ENCODE peak calls at places on chromosomes 11 and 22, in ten cellular contexts. A is ovary, E is uterus, X is A549, Q is right lobe of liver, H is suprapubic skin, M is IMR-90, L is transverse colon, U is stomach, I is spleen. W is an unnamed sample. For H3K4me1, the result is how much of the 10 kb centered on the place peaks cover.

GRCh38 chr22:45082795-45083194 is 73.0 kb upstream of the PHF21B start:
- DNase-seq in A (no peak), E (no peak), X (no peak), Q (no peak), H (no peak), M (no peak), L (no peak), U (no peak), I (no peak), W (no peak)

GRCh38 chr22:26679003-26679629 is 21.7 kb downstream of the MIAT start:
- DNase-seq in A (peak), E (peak), X (peak), Q (peak), H (peak), M (peak), L (peak), U (peak), I (peak), W (peak)

GRCh38 chr11:62611705-62612365 is 740 bp downstream of the EML3 start:
- DNase-seq in A (peak), E (peak), X (peak), Q (no peak), H (no peak), M (peak), L (peak), U (peak), I (peak), W (no peak)

GRCh38 chr11:130042093-130042591 is 27.6 kb upstream of the APLP2 start:
- DNase-seq in A (no peak), E (no peak), X (peak), Q (no peak), H (no peak), M (peak), L (no peak), U (no peak), I (no peak), W (no peak)

GRCh38 chr11:126424471-126425039 is 69.1 kb downstream of the ST3GAL4 start:
- DNase-seq in A (peak), E (no peak), X (no peak), Q (no peak), H (no peak), M (no peak), L (no peak), U (no peak), I (peak), W (no peak)

GRCh38 chr11:8757533-8757932 is 74.9 kb downstream of the RPL27A start:
- DNase-seq in A (no peak), E (no peak), X (no peak), Q (no peak), H (no peak), M (no peak), L (no peak), U (no peak), I (no peak), W (no peak)

GRCh38 chr11:67999704-68000103 is 4.2 kb downstream of the UNC93B1 start:
- DNase-seq in A (no peak), E (no peak), X (no peak), Q (no peak), H (no peak), M (no peak), L (no peak), U (no peak), I (no peak), W (no peak)

GRCh38 chr11:43577566-43578264 is 102.8 kb upstream of the HSD17B12 start:
- DNase-seq in A (no peak), E (no peak), X (no peak), Q (no peak), H (no peak), M (no peak), L (no peak), U (no peak), I (no peak), W (no peak)

GRCh38 chr11:92657226-92657625 is 312.2 kb upstream of the MTNR1B start:
- DNase-seq in A (no peak), E (no peak), X (no peak), Q (no peak), H (no peak), M (no peak), L (no peak), U (no peak), I (no peak), W (no peak)

DNA sequence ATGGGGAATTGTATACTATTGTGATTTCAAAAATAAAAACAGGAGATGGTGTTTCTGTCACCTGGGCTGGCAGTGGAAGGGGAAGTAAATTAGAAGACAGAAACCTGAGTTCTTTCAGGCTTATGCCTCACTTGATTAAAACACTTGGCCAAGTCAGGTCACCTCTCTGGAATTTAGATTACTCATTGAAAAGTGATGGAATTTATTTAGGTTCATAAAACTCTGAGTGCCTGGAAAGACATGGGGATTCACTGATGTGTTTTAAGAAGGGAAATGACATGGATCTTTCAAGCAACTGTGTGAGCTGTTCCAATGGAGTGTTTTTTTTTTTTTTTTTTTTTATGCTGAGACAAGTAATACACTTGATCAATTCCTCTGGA is 400.1 kb downstream of the TMEM135 start:
- DNase-seq in A (no peak), E (no peak), X (no peak), Q (no peak), H (no peak), M (peak), L (no peak), U (no peak), I (no peak), W (no peak)
- TF ChIP-seq POLR2A in A (no peak), E (no peak), X (no peak), Q (no peak), H (no peak), M (no peak), L (no peak), U (no peak), I (no peak), W (no peak)

DNA sequence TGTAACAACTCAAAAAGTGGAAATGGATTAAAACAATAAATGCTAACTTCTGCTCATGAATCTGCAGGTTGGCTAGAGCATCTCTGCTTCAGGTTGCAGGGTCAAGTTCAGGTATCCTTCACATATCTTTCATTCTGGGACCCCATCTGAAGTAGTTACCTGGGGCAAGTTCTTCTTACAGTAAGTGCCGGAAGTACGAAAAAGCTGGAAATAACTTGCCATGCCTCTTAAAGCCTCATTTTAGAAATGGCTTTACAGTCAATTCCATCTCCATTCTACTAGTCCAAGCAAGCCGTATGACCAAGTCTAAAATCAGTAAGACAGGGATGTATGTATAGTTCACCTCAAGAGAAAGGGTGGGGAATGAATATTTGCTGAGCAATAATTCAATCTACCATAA is 93.7 kb downstream of the FCHSD2 start:
- DNase-seq in A (no peak), E (no peak), X (no peak), Q (no peak), H (no peak), M (no peak), L (no peak), U (no peak), I (no peak), W (no peak)
- H3K4me1 ChIP-seq in A (under half), E (under half), X (under half), Q (under half), H (under half), M (under half), L (under half), U (under half), I (under half), W (under half)

GRCh38 chr11:37317803-37318202 is 719.8 kb upstream of the RAG2 start:
- DNase-seq in A (no peak), E (no peak), X (no peak), Q (no peak), H (no peak), M (no peak), L (no peak), U (no peak), I (no peak), W (no peak)

DNA sequence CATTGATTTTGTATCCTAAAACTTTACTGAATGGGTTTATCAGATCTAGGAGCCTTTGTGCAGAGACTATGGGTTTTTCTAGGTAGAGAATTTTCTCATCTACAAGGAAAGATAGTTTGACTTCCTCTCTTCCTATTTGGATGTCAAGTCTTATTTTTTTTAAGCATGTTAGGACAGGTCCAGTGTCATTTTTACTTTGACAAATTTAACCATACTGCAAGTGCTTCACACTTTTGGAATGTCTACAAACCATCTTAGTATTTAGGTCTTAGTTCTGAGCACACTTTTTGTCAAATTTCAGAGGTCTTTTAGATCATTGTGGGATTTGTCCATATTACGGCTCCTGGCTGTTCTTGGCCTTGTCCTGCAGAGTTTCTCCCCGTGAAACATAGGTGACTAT is 715.2 kb upstream of the RAG2 start:
- DNase-seq in A (no peak), E (no peak), X (no peak), Q (no peak), H (no peak), M (no peak), L (no peak), U (no peak), I (no peak), W (no peak)
- TF ChIP-seq POLR2A in A (no peak), E (no peak), X (no peak), Q (no peak), H (no peak), M (no peak), L (no peak), U (no peak), I (no peak), W (no peak)

DNA sequence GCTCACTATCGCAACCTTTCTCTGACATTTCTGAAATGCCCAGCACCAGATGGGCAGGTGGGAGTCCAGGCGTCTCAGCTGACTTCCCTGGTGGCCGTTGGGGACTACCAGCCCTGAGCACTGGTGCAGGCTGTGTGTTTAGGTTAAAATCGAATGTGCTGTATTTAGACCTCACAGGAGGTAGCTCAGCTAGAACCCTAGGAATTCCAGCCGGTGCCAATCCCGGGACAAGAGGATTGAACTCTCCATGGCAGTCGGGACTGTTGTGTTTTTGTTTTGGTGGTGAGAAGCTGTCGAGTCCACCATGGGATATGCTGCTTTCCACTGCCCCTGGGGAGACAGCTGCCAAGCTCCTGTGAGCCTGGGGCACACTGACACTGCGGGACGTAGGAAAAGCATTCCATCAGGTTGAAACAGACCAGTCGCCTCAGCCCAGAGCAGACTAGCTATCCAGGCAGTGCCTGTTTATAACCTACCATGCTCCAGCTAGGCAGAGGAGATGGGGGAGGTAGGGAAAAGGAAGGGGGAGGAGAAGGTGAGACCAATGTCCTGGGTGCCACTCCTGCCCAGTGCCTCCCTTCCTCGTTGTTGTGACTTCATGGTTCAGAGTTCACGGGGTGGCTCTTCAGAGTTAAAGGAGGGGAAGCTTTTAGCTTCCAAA is 52.9 kb downstream of the MICAL2 start:
- DNase-seq in A (peak), E (peak), X (no peak), Q (no peak), H (no peak), M (peak), L (peak), U (no peak), I (no peak), W (no peak)
- H3K4me1 ChIP-seq in A (under half), E (under half), X (half or more), Q (under half), H (under half), M (half or more), L (half or more), U (half or more), I (under half), W (under half)

GRCh38 chr22:41094036-41094435 is 1.6 kb downstream of the EP300 start:
- DNase-seq in A (no peak), E (no peak), X (no peak), Q (no peak), H (no peak), M (peak), L (peak), U (no peak), I (no peak), W (no peak)

GRCh38 chr22:41092023-41092817 is at the start of gene EP300:
- DNase-seq in A (peak), E (peak), X (peak), Q (peak), H (peak), M (peak), L (peak), U (peak), I (peak), W (peak)

GRCh38 chr22:41096391-41096790 is 4.0 kb downstream of the EP300 start:
- DNase-seq in A (no peak), E (no peak), X (no peak), Q (no peak), H (no peak), M (no peak), L (no peak), U (no peak), I (no peak), W (no peak)

GRCh38 chr22:41092847-41093371 is 517 bp downstream of the EP300 start:
- DNase-seq in A (peak), E (peak), X (peak), Q (no peak), H (peak), M (peak), L (peak), U (peak), I (peak), W (peak)

GRCh38 chr22:41091139-41092022 is 1.0 kb upstream of the EP300 start:
- DNase-seq in A (peak), E (peak), X (peak), Q (peak), H (peak), M (peak), L (peak), U (peak), I (peak), W (peak)
- TF ChIP-seq POLR2A in A (peak), E (peak), X (peak), Q (peak), H (peak), M (peak), L (peak), U (no peak), I (peak), W (peak)

GRCh38 chr11:14448229-14448628 is 51.4 kb downstream of the COPB1 start:
- DNase-seq in A (no peak), E (no peak), X (no peak), Q (no peak), H (no peak), M (no peak), L (no peak), U (no peak), I (no peak), W (no peak)

GRCh38 chr11:14443642-14444041 is 56.0 kb downstream of the COPB1 start:
- DNase-seq in A (no peak), E (no peak), X (no peak), Q (peak), H (no peak), M (peak), L (peak), U (peak), I (no peak), W (no peak)

GRCh38 chr11:14446701-14447169 is 52.9 kb downstream of the COPB1 start:
- DNase-seq in A (no peak), E (no peak), X (no peak), Q (no peak), H (no peak), M (peak), L (no peak), U (no peak), I (no peak), W (no peak)

GRCh38 chr11:14444441-14445189 is 55.0 kb downstream of the COPB1 start:
- DNase-seq in A (no peak), E (no peak), X (no peak), Q (no peak), H (no peak), M (no peak), L (no peak), U (no peak), I (no peak), W (no peak)

GRCh38 chr11:14445542-14446530 is 53.8 kb downstream of the COPB1 start:
- DNase-seq in A (no peak), E (no peak), X (no peak), Q (no peak), H (no peak), M (peak), L (no peak), U (no peak), I (no peak), W (no peak)
- H3K4me1 ChIP-seq in A (under half), E (under half), X (half or more), Q (under half), H (under half), M (under half), L (under half), U (under half), I (under half), W (under half)

DNA sequence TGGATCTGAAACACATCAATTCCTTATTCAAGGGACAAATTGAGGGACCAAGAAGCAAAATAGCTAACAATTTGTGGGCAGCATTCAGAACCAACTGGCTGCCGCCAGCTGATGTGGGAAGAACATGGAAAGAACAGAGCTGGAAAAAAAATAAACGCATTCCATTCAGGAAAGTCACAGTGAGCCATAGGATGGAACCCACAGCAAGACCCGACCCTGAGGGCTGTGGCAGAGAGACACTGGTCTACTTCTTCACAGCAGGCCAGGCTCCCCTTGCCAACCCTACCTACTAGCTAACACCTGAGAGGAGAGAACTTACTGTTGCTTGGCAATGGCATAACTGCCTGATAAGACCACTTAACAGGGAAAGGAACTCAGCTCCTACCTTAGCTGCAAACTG is 123.5 kb upstream of the APOA1 start:
- DNase-seq in A (no peak), E (no peak), X (no peak), Q (no peak), H (no peak), M (peak), L (no peak), U (no peak), I (no peak), W (no peak)
- TF ChIP-seq POLR2A in A (no peak), E (no peak), X (no peak), Q (no peak), H (no peak), M (no peak), L (no peak), U (no peak), I (no peak), W (no peak)